ENCODE peak calls at places on chromosomes 2 and 18, in five cellular contexts. Q, U, S, H and O are unnamed samples.

GRCh38 chr2:227248876-227249275 is 76.2 kb upstream of the MFF start:
- DNase-seq in Q (no peak), U (no peak), S (no peak), H (no peak), O (no peak)

GRCh38 chr18:55328301-55328700 is 259.7 kb downstream of the TCF4 start:
- DNase-seq in Q (no peak), U (no peak), S (no peak), H (no peak), O (no peak)

GRCh38 chr18:53458266-53458665 is 766.2 kb downstream of the MBD2 start:
- DNase-seq in Q (no peak), U (no peak), S (no peak), H (no peak), O (no peak)

GRCh38 chr18:35345460-35345921 is 1.3 kb upstream of the ZNF24 start:
- DNase-seq in Q (no peak), U (no peak), S (no peak), H (no peak), O (peak; percentile 35)

GRCh38 chr2:160387558-160388262 is 105.9 kb downstream of the RBMS1 start:
- DNase-seq in Q (no peak), U (no peak), S (no peak), H (no peak), O (no peak)

GRCh38 chr2:220053919-220054318 is 426.5 kb downstream of the SLC4A3 start:
- DNase-seq in Q (no peak), U (no peak), S (no peak), H (no peak), O (no peak)

GRCh38 chr2:233811732-233812131 is 33.6 kb downstream of the MROH2A start:
- DNase-seq in Q (no peak), U (no peak), S (no peak), H (peak; percentile 10), O (no peak)

GRCh38 chr2:2926009-2926857 is 451.4 kb downstream of the EIPR1 start:
- DNase-seq in Q (no peak), U (no peak), S (no peak), H (no peak), O (no peak)

GRCh38 chr18:45775241-45775676 is 50.2 kb upstream of the SIGLEC15 start:
- DNase-seq in Q (peak; percentile 85), U (peak; percentile 40), S (peak; percentile 75), H (peak; percentile 59), O (peak; percentile 62)

GRCh38 chr2:42098571-42099430 is 51.0 kb downstream of the PKDCC start:
- DNase-seq in Q (no peak), U (no peak), S (no peak), H (peak; percentile 41), O (peak; percentile 35)

GRCh38 chr18:2924920-2925319 is 78.1 kb downstream of the EMILIN2 start:
- DNase-seq in Q (no peak), U (no peak), S (no peak), H (no peak), O (no peak)

GRCh38 chr2:167264380-167264779 is 376.1 kb downstream of the XIRP2 start:
- DNase-seq in Q (no peak), U (no peak), S (peak; percentile 17), H (no peak), O (no peak)

GRCh38 chr18:11741505-11742145 is 52.6 kb downstream of the GNAL start:
- DNase-seq in Q (no peak), U (no peak), S (no peak), H (no peak), O (peak; percentile 65)

GRCh38 chr2:66323496-66323895 is 111.4 kb upstream of the MEIS1 start:
- DNase-seq in Q (no peak), U (no peak), S (no peak), H (no peak), O (no peak)

GRCh38 chr2:25664531-25665307 is 8.7 kb downstream of the DTNB start:
- DNase-seq in Q (peak; percentile 33), U (no peak), S (peak; percentile 72), H (peak; percentile 47), O (peak; percentile 50)

GRCh38 chr2:200702646-200703118 is 109.0 kb upstream of the BZW1 start:
- DNase-seq in Q (peak; percentile 82), U (peak; percentile 37), S (no peak), H (peak; percentile 60), O (no peak)

GRCh38 chr18:58195278-58195721 is 151.3 kb downstream of the NEDD4L start:
- DNase-seq in Q (peak; percentile 32), U (no peak), S (peak; percentile 42), H (peak; percentile 51), O (peak; percentile 51)

GRCh38 chr2:59339121-59339836 is 1098.2 kb upstream of the FANCL start:
- DNase-seq in Q (no peak), U (no peak), S (no peak), H (no peak), O (no peak)